ENCODE peak calls at places on chromosomes 3 and 15, in eight cellular contexts. I, D, Y, W, S, X, Z and E are unnamed samples.

GRCh38 chr15:74964794-74965193 is 8.2 kb upstream of the RPP25 start:
- DNase-seq in X (no peak), Z (no peak), D (no peak), I (no peak), Y (no peak), S (no peak), W (peak), E (no peak)

GRCh38 chr15:82117296-82117695 is 71.5 kb upstream of the MEX3B start:
- DNase-seq in X (no peak), S (no peak), I (no peak), D (no peak), W (no peak), Z (no peak), Y (no peak), E (no peak)

GRCh38 chr3:105614288-105615030 is 247.8 kb downstream of the ALCAM start:
- DNase-seq in W (no peak), S (no peak), I (peak), D (no peak), X (no peak), Z (no peak), Y (no peak), E (peak)

GRCh38 chr15:63998489-63998888 is 47.8 kb downstream of the DAPK2 start:
- DNase-seq in Y (no peak), Z (no peak), D (no peak), I (no peak), S (no peak), X (no peak), W (no peak), E (no peak)

GRCh38 chr3:127777332-127777731 is 45.0 kb downstream of the MGLL start:
- DNase-seq in D (no peak), S (peak), X (no peak), W (no peak), Z (no peak), Y (no peak), I (no peak), E (no peak)

GRCh38 chr3:167001374-167001773 is 378.7 kb downstream of the ZBBX start:
- DNase-seq in D (no peak), I (no peak), W (no peak), Y (no peak), S (no peak), Z (no peak), X (no peak), E (no peak)

GRCh38 chr3:148873928-148874326 is 8.8 kb downstream of the CPA3 start:
- DNase-seq in Z (no peak), W (no peak), X (no peak), D (no peak), Y (no peak), I (no peak), S (no peak), E (no peak)

GRCh38 chr3:27279153-27279552 is 90.0 kb downstream of the NEK10 start:
- DNase-seq in Y (peak), X (no peak), S (no peak), W (peak), I (peak), Z (no peak), D (no peak), E (peak)

GRCh38 chr3:45244356-45244755 is 18.3 kb upstream of the TMEM158 start:
- DNase-seq in Y (no peak), Z (no peak), X (no peak), S (no peak), I (no peak), D (no peak), W (no peak), E (no peak)

GRCh38 chr3:58833501-58833900 is 166.9 kb upstream of the FAM3D start:
- DNase-seq in X (no peak), D (no peak), Z (no peak), S (no peak), I (peak), Y (no peak), W (no peak), E (peak)

GRCh38 chr15:90340345-90340744 is 11.7 kb upstream of the ZNF774 start:
- DNase-seq in W (peak), D (no peak), S (peak), X (no peak), I (no peak), Y (no peak), Z (no peak), E (peak)

GRCh38 chr15:56886450-56886856 is 32.0 kb upstream of the TCF12 start:
- DNase-seq in Z (no peak), I (no peak), D (no peak), Y (no peak), X (no peak), W (no peak), S (no peak), E (peak)

GRCh38 chr3:64082411-64082810 is 59.1 kb upstream of the PSMD6 start:
- DNase-seq in Z (no peak), Y (no peak), X (no peak), D (no peak), S (no peak), I (no peak), W (no peak), E (no peak)

GRCh38 chr3:57805674-57806073 is 49.6 kb downstream of the SLMAP start:
- DNase-seq in S (no peak), W (peak), Y (no peak), I (peak), Z (no peak), X (no peak), D (no peak), E (peak)

GRCh38 chr3:42660131-42660715 is 6.7 kb downstream of the ZBTB47 start:
- DNase-seq in Z (no peak), I (no peak), W (no peak), D (peak), X (no peak), Y (no peak), S (no peak), E (no peak)

GRCh38 chr3:133930341-133930933 is 34.8 kb upstream of the RAB6B start:
- DNase-seq in Y (no peak), W (peak), I (peak), S (no peak), D (no peak), Z (no peak), X (no peak), E (peak)

GRCh38 chr3:188067932-188068331 is 86.0 kb upstream of the LPP start:
- DNase-seq in Z (no peak), Y (no peak), X (no peak), D (no peak), W (peak), S (no peak), I (peak), E (peak)

GRCh38 chr3:133136114-133137041 is 98.2 kb downstream of the TMEM108 start:
- DNase-seq in W (peak), Y (no peak), D (no peak), I (no peak), X (no peak), S (no peak), Z (no peak), E (peak)

GRCh38 chr3:133492159-133492860 is 81.2 kb upstream of the CDV3 start:
- DNase-seq in W (no peak), S (no peak), D (no peak), I (no peak), Z (no peak), Y (no peak), X (no peak), E (no peak)

GRCh38 chr3:162193148-162193547 is 696.5 kb downstream of the OTOL1 start:
- DNase-seq in Y (no peak), D (no peak), W (no peak), S (no peak), X (no peak), Z (no peak), I (no peak), E (no peak)

GRCh38 chr15:82124331-82125263 is 78.8 kb upstream of the MEX3B start:
- DNase-seq in I (no peak), D (no peak), X (no peak), W (no peak), Y (no peak), Z (no peak), S (no peak), E (no peak)

GRCh38 chr15:98870788-98871187 is 136.8 kb downstream of the PGPEP1L start:
- DNase-seq in X (peak), W (no peak), Z (no peak), S (no peak), I (no peak), D (peak), Y (no peak), E (no peak)

GRCh38 chr3:129888739-129889138 is 4.8 kb downstream of the TMCC1 start:
- DNase-seq in D (no peak), W (peak), Z (no peak), S (no peak), I (peak), Y (no peak), X (no peak), E (no peak)

GRCh38 chr15:85047271-85047948 is 65.8 kb downstream of the PDE8A start:
- DNase-seq in I (peak), X (no peak), D (peak), S (no peak), Y (no peak), W (peak), Z (no peak), E (peak)

GRCh38 chr15:74193305-74193718 is 9.3 kb downstream of the STRA6 start:
- DNase-seq in X (no peak), Y (no peak), D (no peak), I (peak), W (peak), Z (no peak), S (no peak), E (peak)

GRCh38 chr15:22952826-22953579 is 27.2 kb downstream of the CYFIP1 start:
- DNase-seq in W (no peak), X (no peak), Z (no peak), I (peak), D (no peak), Y (no peak), S (no peak), E (no peak)
- TF ChIP-seq CTCF in W (no peak), X (no peak), Z (no peak), I (no peak), D (no peak), Y (no peak), S (no peak), E (no peak)

GRCh38 chr15:36361351-36361870 is 218.0 kb upstream of the CDIN1 start:
- DNase-seq in S (no peak), X (no peak), Z (no peak), I (peak), D (no peak), W (peak), Y (no peak), E (no peak)

GRCh38 chr15:36356511-36356910 is 222.9 kb upstream of the CDIN1 start:
- DNase-seq in Y (no peak), I (no peak), W (no peak), X (no peak), D (no peak), S (no peak), Z (no peak), E (no peak)

GRCh38 chr15:36358094-36358961 is 221.1 kb upstream of the CDIN1 start:
- DNase-seq in I (peak), D (no peak), Z (no peak), Y (no peak), W (peak), S (no peak), X (no peak), E (no peak)

GRCh38 chr15:36356978-36357582 is 222.3 kb upstream of the CDIN1 start:
- DNase-seq in I (peak), W (no peak), X (no peak), Z (peak), Y (no peak), D (no peak), S (no peak), E (peak)

DNA sequence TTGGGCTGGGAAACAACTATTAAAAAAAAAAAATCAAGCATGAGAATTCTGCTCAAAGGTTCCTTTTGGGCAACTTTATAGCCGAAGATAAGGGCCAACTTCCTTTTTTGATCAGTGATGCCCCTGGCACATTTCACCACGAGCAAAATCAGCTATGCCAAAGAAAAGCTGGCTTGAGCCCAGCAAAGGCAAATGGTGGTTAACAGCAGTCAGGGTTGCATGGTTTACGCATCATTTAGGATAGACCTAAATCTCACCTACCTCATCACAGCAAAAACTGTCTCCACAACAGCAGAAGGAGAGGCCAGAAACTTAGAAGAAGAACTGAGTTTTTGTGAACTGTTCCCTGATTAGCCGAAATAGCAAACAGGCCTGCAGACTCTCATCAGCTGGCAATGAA is 220.1 kb upstream of the CDIN1 start:
- DNase-seq in I (no peak), Z (no peak), S (no peak), Y (no peak), D (no peak), W (no peak), X (no peak), E (no peak)
- H3K27ac ChIP-seq in I (no peak), Z (no peak), S (no peak), Y (no peak), D (no peak), W (no peak), X (no peak), E (no peak)

GRCh38 chr3:5806192-5806591 is 618.7 kb downstream of the EDEM1 start:
- DNase-seq in S (no peak), I (no peak), Y (no peak), D (no peak), X (no peak), W (peak), Z (no peak), E (peak)
- TF ChIP-seq CTCF in S (no peak), I (no peak), Y (no peak), D (no peak), X (no peak), W (peak), Z (no peak), E (peak)

GRCh38 chr15:40906947-40907802 is 12.9 kb downstream of the VPS18 start:
- DNase-seq in I (no peak), D (peak), Y (peak), W (peak), X (no peak), Z (no peak), S (peak), E (peak)
- H3K27ac ChIP-seq in I (peak), D (peak), Y (peak), W (peak), X (peak), Z (peak), S (peak), E (peak)

GRCh38 chr15:77659350-77660321 is 26.9 kb upstream of the LINGO1 start:
- DNase-seq in D (peak), S (peak), W (peak), Y (peak), I (peak), X (no peak), Z (no peak), E (peak)

GRCh38 chr15:77657629-77658238 is 25.0 kb upstream of the LINGO1 start:
- DNase-seq in Z (no peak), S (no peak), W (no peak), Y (no peak), X (no peak), I (no peak), D (no peak), E (no peak)

GRCh38 chr15:77653832-77654480 is 21.2 kb upstream of the LINGO1 start:
- DNase-seq in D (no peak), Y (no peak), Z (no peak), I (no peak), W (no peak), X (no peak), S (no peak), E (no peak)

GRCh38 chr15:77656294-77656693 is 23.6 kb upstream of the LINGO1 start:
- DNase-seq in S (no peak), W (no peak), X (no peak), Z (no peak), D (no peak), Y (no peak), I (no peak), E (no peak)

DNA sequence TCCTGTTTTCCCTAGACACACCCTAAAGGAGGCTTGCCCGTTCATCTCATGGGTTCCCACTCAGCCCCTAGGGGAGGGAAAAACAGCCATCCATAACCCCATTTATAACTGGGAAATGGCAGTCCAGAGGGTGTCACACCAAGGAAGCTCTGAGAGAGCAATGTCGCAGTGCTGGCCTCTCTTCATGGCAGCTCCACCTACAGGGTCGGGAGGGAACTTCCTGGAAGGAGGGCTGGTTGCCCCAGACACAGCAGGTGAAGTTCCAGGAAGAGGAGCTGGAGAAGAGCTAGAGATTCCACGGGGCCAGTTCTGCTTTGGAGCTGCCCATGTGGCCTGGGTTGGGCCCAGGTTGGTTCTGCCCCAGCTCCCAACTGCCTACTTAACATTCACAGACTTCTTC is 22.3 kb upstream of the LINGO1 start:
- DNase-seq in Y (no peak), D (no peak), I (no peak), Z (no peak), X (no peak), S (no peak), W (peak), E (peak)
- TF ChIP-seq CTCF in Y (no peak), D (no peak), I (peak), Z (no peak), X (no peak), S (peak), W (peak), E (peak)

GRCh38 chr15:92846716-92847115 is 53.4 kb upstream of the CHD2 start:
- DNase-seq in D (no peak), S (no peak), Z (no peak), Y (no peak), I (peak), W (no peak), X (no peak), E (no peak)

GRCh38 chr15:92845109-92845508 is 55.0 kb upstream of the CHD2 start:
- DNase-seq in Z (no peak), D (no peak), W (peak), I (peak), Y (no peak), X (no peak), S (no peak), E (peak)

GRCh38 chr15:92843819-92844218 is 56.3 kb upstream of the CHD2 start:
- DNase-seq in W (no peak), D (no peak), Y (no peak), S (no peak), X (no peak), I (no peak), Z (no peak), E (no peak)

GRCh38 chr15:92840149-92840548 is 60.0 kb upstream of the CHD2 start:
- DNase-seq in D (no peak), I (no peak), Z (no peak), S (no peak), X (no peak), W (peak), Y (peak), E (no peak)

DNA sequence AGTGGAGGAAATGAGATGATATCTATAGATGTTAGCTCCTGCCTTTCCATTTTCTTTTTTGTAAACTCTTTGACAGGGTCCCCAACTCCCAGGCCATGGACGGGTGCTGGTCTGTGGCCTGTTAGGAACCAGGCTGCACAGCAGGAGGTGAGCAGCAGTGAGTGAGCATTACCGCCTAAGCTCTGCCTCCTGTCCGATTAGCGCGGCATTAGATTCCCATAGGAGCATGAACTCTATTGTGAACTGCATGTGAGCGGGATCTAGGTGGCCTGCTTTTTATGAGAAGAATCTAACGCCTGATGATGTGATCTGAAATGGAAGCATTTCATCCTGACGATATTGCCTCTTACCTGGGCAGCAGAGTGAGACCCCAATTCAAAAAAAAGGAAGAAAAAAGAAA is 56.8 kb upstream of the CHD2 start:
- DNase-seq in D (no peak), W (no peak), Y (no peak), S (no peak), X (no peak), I (no peak), Z (no peak), E (no peak)
- H3K27ac ChIP-seq in D (no peak), W (no peak), Y (no peak), S (no peak), X (no peak), I (no peak), Z (no peak), E (no peak)

DNA sequence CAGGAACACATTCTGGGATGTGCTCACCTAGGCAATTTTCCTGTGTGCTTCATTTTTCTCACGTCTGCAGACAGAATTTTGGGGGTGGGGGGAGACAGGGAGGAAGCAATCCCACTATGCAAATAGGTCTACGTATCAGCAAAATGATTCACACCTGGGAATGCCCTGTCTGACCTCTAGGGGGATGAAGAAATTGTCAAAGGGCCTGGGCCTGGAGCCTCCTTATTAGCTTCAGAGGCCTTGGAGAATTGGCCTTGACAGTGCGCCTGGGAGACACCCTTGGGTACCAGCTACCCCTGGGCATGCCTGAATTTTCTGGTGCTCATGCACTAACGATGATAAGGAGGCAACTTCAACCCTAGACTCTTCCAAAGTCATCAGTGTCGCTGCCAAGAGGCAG is 207.5 kb downstream of the CADPS start:
- DNase-seq in W (no peak), I (no peak), D (no peak), Z (no peak), S (no peak), Y (no peak), X (no peak), E (no peak)
- TF ChIP-seq CTCF in W (no peak), I (no peak), D (no peak), Z (no peak), S (no peak), Y (no peak), X (no peak), E (no peak)

GRCh38 chr3:29695905-29696238 is 415.0 kb downstream of the RBMS3 start:
- DNase-seq in W (no peak), Y (no peak), I (no peak), Z (no peak), X (no peak), S (no peak), D (no peak), E (no peak)
- H3K27ac ChIP-seq in W (peak), Y (peak), I (peak), Z (peak), X (peak), S (peak), D (peak), E (peak)